ENCODE peak calls at places on chromosome 12, in four cellular contexts. G is AG04450, C is lung, P is kidney. Q is an unnamed sample.

GRCh38 chr12:94200695-94201094 is 52.3 kb downstream of the PLXNC1 start:
- DNase-seq in G (no peak), C (no peak), P (no peak), Q (no peak)

GRCh38 chr12:29743801-29744200 is 39.9 kb downstream of the TMTC1 start:
- DNase-seq in G (peak; percentile 80), C (no peak), P (no peak), Q (no peak)

GRCh38 chr12:73465106-73465505 is 1072.5 kb upstream of the ATXN7L3B start:
- DNase-seq in G (no peak), C (no peak), P (no peak), Q (no peak)

GRCh38 chr12:63994704-63995103 is 150.2 kb downstream of the SRGAP1 start:
- DNase-seq in G (no peak), C (no peak), P (no peak), Q (no peak)

GRCh38 chr12:46188170-46188569 is 80.7 kb downstream of the SLC38A1 start:
- DNase-seq in G (no peak), C (no peak), P (no peak), Q (no peak)

GRCh38 chr12:51160814-51161459 is 12.0 kb downstream of the TFCP2 start:
- DNase-seq in G (no peak), C (no peak), P (no peak), Q (no peak)

GRCh38 chr12:75750950-75751349 is 239.5 kb upstream of the KRR1 start:
- DNase-seq in G (peak; percentile 70), C (no peak), P (no peak), Q (no peak)

GRCh38 chr12:54240971-54241588 is 38.8 kb downstream of the CBX5 start:
- DNase-seq in G (no peak), C (no peak), P (no peak), Q (no peak)

GRCh38 chr12:1913377-1914115 is 4.9 kb downstream of the CACNA2D4 start:
- DNase-seq in G (no peak), C (peak; percentile 16), P (no peak), Q (no peak)

GRCh38 chr12:115470977-115471376 is 787.0 kb upstream of the TBX3 start:
- DNase-seq in G (no peak), C (no peak), P (no peak), Q (no peak)

GRCh38 chr12:82835217-82835616 is 148.5 kb downstream of the TMTC2 start:
- DNase-seq in G (no peak), C (no peak), P (no peak), Q (no peak)

GRCh38 chr12:105805730-105806390 is 332.9 kb downstream of the NUAK1 start:
- DNase-seq in G (no peak), C (no peak), P (no peak), Q (no peak)

GRCh38 chr12:8813963-8814362 is 8.5 kb upstream of the A2ML1 start:
- DNase-seq in G (no peak), C (no peak), P (no peak), Q (no peak)

GRCh38 chr12:104458645-104459555 is 2.2 kb downstream of the CHST11 start:
- DNase-seq in G (no peak), C (no peak), P (no peak), Q (peak; percentile 24)

GRCh38 chr12:73998894-73999293 is 538.7 kb upstream of the ATXN7L3B start:
- DNase-seq in G (no peak), C (no peak), P (no peak), Q (no peak)

GRCh38 chr12:96238336-96239031 is 44.3 kb downstream of the ELK3 start:
- DNase-seq in G (no peak), C (no peak), P (no peak), Q (no peak)

GRCh38 chr12:114339626-114340025 is 66.3 kb downstream of the TBX5 start:
- DNase-seq in G (peak; percentile 39), C (no peak), P (no peak), Q (no peak)

GRCh38 chr12:48296586-48297396 is 53.9 kb downstream of the ZNF641 start:
- DNase-seq in G (peak; percentile 10), C (peak; percentile 84), P (peak; percentile 90), Q (peak; percentile 69)

GRCh38 chr12:104575442-104575841 is 118.7 kb downstream of the CHST11 start:
- DNase-seq in G (no peak), C (no peak), P (no peak), Q (no peak)

GRCh38 chr12:49201595-49202295 is 12.9 kb upstream of the TUBA1A start:
- DNase-seq in G (no peak), C (no peak), P (no peak), Q (peak; percentile 37)

GRCh38 chr12:130948136-130948535 is 5.6 kb upstream of the ADGRD1 start:
- DNase-seq in G (no peak), C (no peak), P (no peak), Q (no peak)

GRCh38 chr12:1083888-1084262 is 92.9 kb downstream of the ERC1 start:
- DNase-seq in G (peak; percentile 44), C (no peak), P (no peak), Q (peak; percentile 38)

GRCh38 chr12:94149781-94150482 is 1.6 kb downstream of the PLXNC1 start:
- DNase-seq in G (no peak), C (no peak), P (peak; percentile 79), Q (peak; percentile 60)

GRCh38 chr12:52358575-52359350 is 8.5 kb downstream of the KRT85 start:
- DNase-seq in G (no peak), C (no peak), P (no peak), Q (no peak)
- TF ChIP-seq CTCF in G (no peak), C (no peak), P (no peak), Q (no peak)

GRCh38 chr12:3901116-3901515 is 27.9 kb upstream of the PARP11 start:
- DNase-seq in G (no peak), C (no peak), P (no peak), Q (no peak)

GRCh38 chr12:3904999-3905398 is 31.8 kb upstream of the PARP11 start:
- DNase-seq in G (no peak), C (no peak), P (no peak), Q (no peak)

GRCh38 chr12:3905664-3906063 is 32.5 kb upstream of the PARP11 start:
- DNase-seq in G (no peak), C (no peak), P (no peak), Q (no peak)
- H3K27ac ChIP-seq in G (no peak overlapping the region), C (no peak overlapping the region), P (no peak overlapping the region), Q (no peak overlapping the region)

DNA sequence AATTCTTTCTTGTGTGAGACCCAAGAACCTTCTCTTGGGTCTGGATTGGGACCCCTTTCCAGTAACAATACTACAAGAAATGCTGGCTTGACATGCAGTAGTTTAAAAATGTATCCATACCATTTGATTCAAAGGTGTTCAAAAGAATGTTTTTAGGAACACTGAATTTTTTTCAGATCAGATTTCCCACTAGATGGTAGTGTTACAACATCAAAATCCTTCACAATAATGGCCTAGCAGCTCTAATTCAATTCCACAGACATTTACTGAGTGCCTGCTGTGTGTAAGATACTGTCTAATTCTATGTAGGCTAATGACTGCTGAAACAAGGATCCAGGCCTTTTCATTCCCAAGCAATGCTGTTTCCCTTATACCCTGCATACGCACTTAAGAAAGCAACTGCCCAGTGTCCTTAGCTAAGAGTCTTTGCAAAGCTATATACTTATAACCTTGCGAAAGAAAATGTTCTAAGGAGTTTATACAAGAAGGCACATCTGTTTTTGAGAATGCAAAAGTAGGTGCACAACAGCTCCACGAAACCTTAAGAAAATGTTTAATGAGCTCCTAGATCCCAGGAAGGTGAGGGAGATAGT is 50.7 kb upstream of the PKP2 start:
- DNase-seq in G (no peak), C (no peak), P (no peak), Q (no peak)
- TF ChIP-seq CTCF in G (no peak), C (no peak), P (no peak), Q (no peak)

DNA sequence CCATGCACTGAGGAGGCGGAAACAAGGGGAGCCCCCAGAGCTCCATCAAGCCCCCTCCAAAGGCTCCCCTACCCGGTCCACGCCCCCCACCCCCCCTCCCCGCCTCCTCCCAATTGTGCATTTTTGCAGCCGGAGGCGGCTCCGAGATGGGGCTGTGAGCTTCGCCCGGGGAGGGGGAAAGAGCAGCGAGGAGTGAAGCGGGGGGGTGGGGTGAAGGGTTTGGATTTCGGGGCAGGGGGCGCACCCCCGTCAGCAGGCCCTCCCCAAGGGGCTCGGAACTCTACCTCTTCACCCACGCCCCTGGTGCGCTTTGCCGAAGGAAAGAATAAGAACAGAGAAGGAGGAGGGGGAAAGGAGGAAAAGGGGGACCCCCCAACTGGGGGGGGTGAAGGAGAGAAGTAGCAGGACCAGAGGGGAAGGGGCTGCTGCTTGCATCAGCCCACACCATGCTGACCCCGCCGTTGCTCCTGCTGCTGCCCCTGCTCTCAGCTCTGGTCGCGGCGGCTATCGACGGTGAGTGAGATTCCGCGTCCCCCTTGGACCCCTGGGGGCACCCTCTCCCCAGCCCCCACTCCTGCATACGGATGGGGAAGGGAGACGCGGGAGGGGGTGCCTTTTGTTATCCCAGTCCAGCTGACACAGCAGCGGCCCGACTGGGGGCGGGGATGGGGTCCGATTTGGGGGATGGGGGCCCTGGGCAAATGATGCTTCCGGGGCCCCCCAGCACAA is 400 bp downstream of the LRP1 start:
- DNase-seq in G (no peak), C (no peak), P (no peak), Q (peak; percentile 48)
- H3K27ac ChIP-seq in G (peak overlapping the region; percentile 65), C (peak overlapping the region; percentile 83), P (peak overlapping the region; percentile 98), Q (peak overlapping the region; percentile 100)

GRCh38 chr12:3627336-3627735 is 125.6 kb downstream of the CRACR2A start:
- DNase-seq in G (no peak), C (no peak), P (no peak), Q (no peak)

GRCh38 chr12:3630111-3630510 is 122.8 kb downstream of the CRACR2A start:
- DNase-seq in G (no peak), C (no peak), P (no peak), Q (no peak)

GRCh38 chr12:3629082-3629830 is 123.7 kb downstream of the CRACR2A start:
- DNase-seq in G (no peak), C (no peak), P (no peak), Q (no peak)

GRCh38 chr12:3630621-3631271 is 122.2 kb downstream of the CRACR2A start:
- DNase-seq in G (no peak), C (no peak), P (no peak), Q (no peak)

DNA sequence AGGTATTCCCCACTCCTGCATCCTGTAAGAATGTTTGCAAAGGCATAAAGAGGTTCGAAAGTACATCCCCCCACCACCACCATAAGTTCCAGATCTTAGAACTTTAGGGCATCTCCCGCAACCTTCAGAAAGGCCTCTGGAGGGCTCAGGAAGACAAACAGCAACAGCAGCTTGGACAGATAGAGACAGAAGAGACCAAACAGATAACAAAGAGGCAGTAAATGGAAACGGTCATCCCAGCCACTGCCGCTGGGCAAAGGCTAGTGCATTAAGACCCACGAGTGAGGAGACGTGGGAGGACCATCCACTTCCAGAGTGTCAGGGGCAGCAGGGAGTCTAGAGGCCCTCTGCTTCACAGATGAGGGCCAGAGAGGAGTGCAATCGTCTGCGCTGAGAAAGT is 124.3 kb downstream of the CRACR2A start:
- DNase-seq in G (no peak), C (no peak), P (no peak), Q (no peak)
- TF ChIP-seq CTCF in G (no peak), C (no peak), P (no peak), Q (no peak)

GRCh38 chr12:88167384-88167783 is 25.3 kb downstream of the TMTC3 start:
- DNase-seq in G (no peak), C (no peak), P (no peak), Q (no peak)

GRCh38 chr12:88175544-88175943 is 33.4 kb downstream of the TMTC3 start:
- DNase-seq in G (no peak), C (no peak), P (no peak), Q (no peak)

GRCh38 chr12:88172844-88173407 is 30.8 kb downstream of the TMTC3 start:
- DNase-seq in G (no peak), C (no peak), P (no peak), Q (no peak)
- H3K27ac ChIP-seq in G (no peak overlapping the region), C (no peak overlapping the region), P (no peak overlapping the region), Q (no peak overlapping the region)

GRCh38 chr12:23221066-23221465 is 596.1 kb downstream of the ETNK1 start:
- DNase-seq in G (no peak), C (no peak), P (no peak), Q (no peak)
- TF ChIP-seq CTCF in G (peak; percentile 33), C (no peak), P (peak; percentile 9), Q (no peak)

GRCh38 chr12:71158361-71158882 is 623 bp upstream of the TSPAN8 start:
- DNase-seq in G (no peak), C (no peak), P (no peak), Q (no peak)
- H3K27ac ChIP-seq in G (no peak overlapping the region), C (no peak overlapping the region), P (peak overlapping the region; percentile 23), Q (no peak overlapping the region)